ENCODE peak calls at places on chromosome X, in seven cellular contexts. M is HEK293T, F is left lung, G is fibroblast of the aortic adventitia, C is NCI-H446 treated with DMSO at 0.1 percent for 48 hours, U is NCI-H1417, O is endothelial cell of umbilical vein. I is an unnamed sample.

GRCh38 chrX:139286342-139286741 is 244.2 kb upstream of the F9 start:
- DNase-seq in M (no peak), F (no peak), G (no peak), C (no peak), U (no peak), O (no peak), I (no peak)

GRCh38 chrX:50988649-50989048 is 78.1 kb downstream of the BMP15 start:
- DNase-seq in M (peak), F (no peak), G (peak), C (no peak), U (peak), O (peak), I (no peak)

GRCh38 chrX:19846995-19847790 is 40.2 kb downstream of the SH3KBP1 start:
- DNase-seq in M (no peak), F (no peak), G (peak), C (peak), U (no peak), O (peak), I (no peak)

GRCh38 chrX:42117318-42117717 is 194.0 kb upstream of the CASK start:
- DNase-seq in M (no peak), F (no peak), G (no peak), C (no peak), U (no peak), O (no peak), I (no peak)

GRCh38 chrX:41313419-41313818 is 20.5 kb upstream of the DDX3X start:
- DNase-seq in M (no peak), F (no peak), G (peak), C (no peak), U (no peak), O (no peak), I (no peak)

GRCh38 chrX:151973851-151974335 is 583 bp downstream of the GABRE start:
- DNase-seq in M (no peak), F (peak), G (peak), C (no peak), U (no peak), O (peak), I (no peak)

GRCh38 chrX:20217279-20217678 is 49.4 kb downstream of the RPS6KA3 start:
- DNase-seq in M (no peak), F (no peak), G (peak), C (peak), U (no peak), O (peak), I (no peak)

GRCh38 chrX:80876877-80877276 is 67.2 kb upstream of the BRWD3 start:
- DNase-seq in M (no peak), F (no peak), G (peak), C (peak), U (no peak), O (peak), I (no peak)

GRCh38 chrX:15511563-15511962 is 11.0 kb downstream of the BMX start:
- DNase-seq in M (no peak), F (no peak), G (no peak), C (no peak), U (no peak), O (peak), I (no peak)